ENCODE peak calls at places on chromosomes 4 and X, in nine cellular contexts. P is GM06990; X is KBM-7; L is GM23248; U is effector CD8-positive, alpha-beta T cell; V is head of caudate nucleus; M is psoas muscle; W is stimulated activated CD4-positive, alpha-beta T cell treated with anti-CD3 and anti-CD28 coated beads, TNF-alpha, amount 100 ng/mL, for 48 hours; S is SK-N-SH. R is an unnamed sample.

GRCh38 chrX:68983004-68983857 is 154.4 kb downstream of the EFNB1 start:
- DNase-seq in P (no peak), X (no peak), M (no peak), V (no peak), W (no peak), U (no peak), S (no peak), L (no peak), R (no peak)

GRCh38 chr4:138612428-138612827 is 370.3 kb upstream of the SLC7A11 start:
- DNase-seq in S (no peak), P (no peak), X (no peak), W (no peak), U (no peak), L (no peak), M (no peak), V (no peak), R (no peak)

GRCh38 chr4:80362578-80363181 is 27.1 kb downstream of the CFAP299 start:
- DNase-seq in L (peak), X (peak), P (no peak), U (peak), V (peak), W (peak), S (peak), M (no peak), R (peak)

GRCh38 chr4:76850010-76850441 is 47.9 kb downstream of the SOWAHB start:
- DNase-seq in U (no peak), S (no peak), W (no peak), P (no peak), M (no peak), L (peak), V (no peak), X (no peak), R (no peak)

GRCh38 chr4:108477527-108478108 is 142.8 kb upstream of the RPL34 start:
- DNase-seq in X (no peak), P (no peak), V (no peak), W (no peak), L (no peak), U (no peak), S (no peak), M (no peak), R (no peak)

GRCh38 chrX:109624022-109624421 is 950 bp downstream of the KCNE5 start:
- DNase-seq in X (no peak), S (no peak), U (no peak), M (no peak), L (no peak), P (no peak), V (peak), W (no peak), R (no peak)

GRCh38 chrX:42247241-42247640 is 323.9 kb upstream of the CASK start:
- DNase-seq in W (no peak), P (no peak), M (no peak), V (no peak), U (no peak), L (peak), S (no peak), X (peak), R (no peak)

GRCh38 chr4:61094854-61095598 is 105.1 kb upstream of the ADGRL3 start:
- DNase-seq in S (no peak), X (no peak), M (no peak), U (no peak), P (no peak), W (no peak), L (no peak), V (no peak), R (no peak)

GRCh38 chr4:105280338-105280809 is 133.7 kb downstream of the TET2 start:
- DNase-seq in M (no peak), U (no peak), X (no peak), P (no peak), L (peak), W (no peak), V (no peak), S (no peak), R (no peak)

GRCh38 chr4:27894951-27895350 is 1034.3 kb downstream of the STIM2 start:
- DNase-seq in X (no peak), P (no peak), V (no peak), W (no peak), S (no peak), U (no peak), M (no peak), L (no peak), R (peak)

GRCh38 chrX:44344687-44345086 is 1.2 kb upstream of the EFHC2 start:
- DNase-seq in W (no peak), U (peak), M (no peak), L (no peak), V (no peak), P (no peak), X (peak), S (no peak), R (no peak)

R was measured in BE2C.